ENCODE peak calls at places on chromosome 22, in five cellular contexts. R is heart left ventricle, C is WERI-Rb-1, A is epithelial cell of esophagus, T is ovary. U is an unnamed sample.

GRCh38 chr22:48715511-48715910 is 1112.2 kb downstream of the BRD1 start:
- DNase-seq in C (no peak), T (no peak), R (peak; percentile 13), A (no peak), U (no peak)

GRCh38 chr22:48140261-48140660 is 1377.8 kb downstream of the TBC1D22A start:
- DNase-seq in C (no peak), T (no peak), A (no peak), R (no peak), U (no peak)

GRCh38 chr22:40363059-40363458 is 7.3 kb upstream of the SGSM3 start:
- DNase-seq in R (no peak), T (no peak), C (no peak), A (no peak), U (no peak)

GRCh38 chr22:33832558-33833151 is 87.6 kb downstream of the LARGE1 start:
- DNase-seq in T (no peak), A (no peak), C (no peak), R (no peak), U (no peak)

GRCh38 chr22:50544746-50545253 is 899 bp upstream of the KLHDC7B start:
- DNase-seq in C (no peak), T (no peak), R (no peak), A (peak; percentile 93), U (no peak)

GRCh38 chr22:38135133-38135706 is 24.7 kb upstream of the BAIAP2L2 start:
- DNase-seq in A (peak; percentile 95), T (no peak), R (no peak), C (no peak), U (peak; percentile 67)

GRCh38 chr22:19213496-19214473 is 35.2 kb upstream of the SLC25A1 start:
- DNase-seq in A (no peak), C (no peak), T (no peak), R (no peak), U (no peak)

GRCh38 chr22:20099099-20099711 is 16.7 kb upstream of the RANBP1 start:
- DNase-seq in T (no peak), R (no peak), C (no peak), A (no peak), U (no peak)

GRCh38 chr22:48758021-48758561 is 1069.6 kb downstream of the BRD1 start:
- DNase-seq in R (no peak), C (no peak), A (no peak), T (peak; percentile 1), U (no peak)

GRCh38 chr22:38222797-38223119 is 21.0 kb downstream of the MAFF start:
- DNase-seq in T (no peak), R (no peak), A (peak; percentile 83), C (no peak), U (no peak)

GRCh38 chr22:36328635-36329216 is 59.0 kb downstream of the MYH9 start:
- DNase-seq in A (peak; percentile 91), C (no peak), R (no peak), T (peak; percentile 66), U (peak; percentile 65)

GRCh38 chr22:20571531-20572007 is 64.2 kb downstream of the MED15 start:
- DNase-seq in A (peak; percentile 36), C (peak; percentile 43), R (no peak), T (no peak), U (peak; percentile 73)

GRCh38 chr22:37203354-37204044 is 8.8 kb downstream of the SSTR3 start:
- DNase-seq in C (no peak), R (no peak), T (no peak), A (no peak), U (no peak)

GRCh38 chr22:32967285-32968101 is 90.7 kb downstream of the SYN3 start:
- DNase-seq in C (peak; percentile 76), T (no peak), R (no peak), A (no peak), U (no peak)

GRCh38 chr22:33806191-33806590 is 114.1 kb downstream of the LARGE1 start:
- DNase-seq in A (no peak), T (no peak), R (no peak), C (no peak), U (no peak)

GRCh38 chr22:50531546-50532352 is 1.9 kb upstream of the TYMP start:
- DNase-seq in R (peak; percentile 90), A (peak; percentile 75), T (peak; percentile 55), C (peak; percentile 65), U (no peak)

GRCh38 chr22:20919718-20920117 is 2.5 kb downstream of the CRKL start:
- DNase-seq in A (no peak), C (no peak), T (no peak), R (no peak), U (no peak)

GRCh38 chr22:49046546-49047305 is 780.9 kb downstream of the BRD1 start:
- DNase-seq in T (no peak), R (no peak), C (peak; percentile 94), A (no peak), U (no peak)

GRCh38 chr22:25027959-25028840 is 75.7 kb downstream of the KIAA1671 start:
- DNase-seq in T (peak; percentile 44), C (peak; percentile 79), R (no peak), A (peak; percentile 48), U (peak; percentile 77)

GRCh38 chr22:35064664-35065063 is 1.3 kb upstream of the ISX start:
- DNase-seq in R (no peak), A (no peak), T (no peak), C (no peak), U (no peak)

GRCh38 chr22:18023509-18024275 is 669 bp downstream of the MICAL3 start:
- DNase-seq in T (peak; percentile 76), A (peak; percentile 94), R (peak; percentile 85), C (peak; percentile 82), U (peak; percentile 84)

GRCh38 chr22:25334091-25334490 is 114.7 kb downstream of the CRYBB2 start:
- DNase-seq in T (no peak), C (peak; percentile 93), A (peak; percentile 33), R (peak; percentile 88), U (peak; percentile 55)

GRCh38 chr22:30235687-30236170 is 10.8 kb downstream of the LIF start:
- DNase-seq in R (no peak), C (peak; percentile 42), T (no peak), A (peak; percentile 68), U (no peak)

GRCh38 chr22:40484906-40485660 is 114.7 kb downstream of the SGSM3 start:
- DNase-seq in A (peak; percentile 20), R (no peak), C (peak; percentile 46), T (no peak), U (no peak)

GRCh38 chr22:39240841-39241631 is 3.7 kb downstream of the PDGFB start:
- DNase-seq in C (peak; percentile 45), R (peak; percentile 80), A (peak; percentile 76), T (no peak), U (peak; percentile 45)

GRCh38 chr22:39238966-39239510 is 5.7 kb downstream of the PDGFB start:
- DNase-seq in R (no peak), C (no peak), T (no peak), A (no peak), U (no peak)

GRCh38 chr22:39238124-39238466 is 6.7 kb downstream of the PDGFB start:
- DNase-seq in A (no peak), T (no peak), R (no peak), C (no peak), U (no peak)

GRCh38 chr22:39238561-39238960 is 6.2 kb downstream of the PDGFB start:
- DNase-seq in A (no peak), T (no peak), R (no peak), C (no peak), U (no peak)

GRCh38 chr22:39239561-39240423 is 5.0 kb downstream of the PDGFB start:
- DNase-seq in T (no peak), A (peak; percentile 81), C (no peak), R (no peak), U (no peak)
- H3K4me3 ChIP-seq in T (no peak overlapping the region), A (no peak overlapping the region), C (no peak overlapping the region), R (peak overlapping the region; percentile 70), U (no peak overlapping the region)

GRCh38 chr22:26444777-26445176 is 15.7 kb downstream of the ASPHD2 start:
- DNase-seq in R (no peak), A (no peak), T (no peak), C (no peak), U (no peak)

GRCh38 chr22:26439559-26439958 is 10.5 kb downstream of the ASPHD2 start:
- DNase-seq in C (no peak), T (no peak), R (no peak), A (no peak), U (no peak)

GRCh38 chr22:26445577-26446275 is 16.7 kb downstream of the ASPHD2 start:
- DNase-seq in C (no peak), A (no peak), R (no peak), T (no peak), U (no peak)

GRCh38 chr22:26443901-26444300 is 14.8 kb downstream of the ASPHD2 start:
- DNase-seq in T (no peak), R (no peak), A (no peak), C (no peak), U (no peak)

DNA sequence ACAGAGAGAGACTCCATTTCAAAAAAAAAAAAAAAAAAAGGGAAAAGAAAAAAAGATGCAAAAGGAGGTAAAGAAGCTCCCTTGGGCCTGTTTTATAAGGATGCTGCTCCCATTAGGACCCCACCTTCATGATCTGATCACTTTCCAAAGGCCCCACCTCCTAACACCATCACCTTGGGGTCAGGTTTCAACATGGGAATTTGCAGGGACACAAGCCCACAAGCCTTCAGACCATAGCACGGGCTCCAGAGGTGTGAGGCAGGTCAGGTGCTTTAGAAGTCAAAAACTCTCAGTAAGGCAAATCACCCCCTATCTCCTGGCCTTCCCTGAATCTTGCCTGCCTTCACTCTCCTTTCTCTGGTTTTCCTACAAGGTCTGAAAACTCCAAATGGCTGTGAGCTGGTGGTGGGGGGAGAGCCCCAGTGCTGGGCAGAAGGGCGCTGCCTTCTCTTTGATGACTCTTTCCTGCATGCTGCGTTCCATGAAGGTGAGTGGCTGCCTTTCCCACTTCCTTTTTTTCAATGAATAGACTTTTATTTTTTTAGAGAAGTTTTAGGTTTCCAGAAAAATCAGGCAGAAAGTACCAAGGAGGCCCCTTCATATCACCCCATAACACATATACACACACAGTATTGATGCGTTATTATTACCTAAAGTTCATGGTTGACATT is 13.2 kb downstream of the ASPHD2 start:
- DNase-seq in C (no peak), R (no peak), A (peak; percentile 34), T (no peak), U (no peak)
- TF ChIP-seq CTCF in C (no peak), R (no peak), A (no peak), T (no peak), U (no peak)

DNA sequence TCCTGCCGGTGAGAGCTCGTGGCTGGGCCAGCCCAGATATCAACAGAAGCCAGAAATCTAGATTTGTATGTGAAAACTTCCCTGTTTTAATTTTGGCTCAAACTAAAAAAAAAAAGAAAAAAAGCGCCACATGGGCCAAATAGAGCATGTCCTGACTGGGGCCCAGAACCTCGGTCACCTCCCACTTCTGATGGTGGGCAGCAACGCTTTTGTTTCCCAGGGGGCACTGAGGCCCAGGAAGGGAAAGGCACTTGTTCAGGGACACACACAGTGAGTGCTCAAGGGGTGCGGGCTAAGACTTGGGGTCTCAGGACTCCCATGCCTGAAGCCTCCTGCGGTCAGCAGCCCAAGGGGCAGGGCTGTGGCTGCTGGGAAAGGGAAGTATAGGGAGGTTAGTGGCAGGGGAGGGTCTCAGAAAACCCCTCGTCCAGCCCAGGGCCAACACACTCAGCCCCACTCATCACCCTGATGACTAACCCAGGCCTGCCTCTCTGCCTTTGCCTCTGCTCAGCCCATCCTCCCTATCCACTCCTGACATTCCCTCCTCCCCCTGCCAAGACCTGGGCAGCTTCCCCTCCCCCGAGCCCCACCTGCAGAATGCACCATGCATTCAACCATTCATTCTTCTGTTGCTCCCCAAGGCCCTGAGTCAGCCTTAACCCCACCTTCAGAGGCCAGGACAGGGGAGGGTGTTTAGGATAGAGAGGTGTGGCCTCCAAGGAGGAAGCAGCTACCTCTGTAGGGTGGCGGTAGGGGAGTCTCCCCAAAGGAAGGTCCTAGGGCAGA is 30.0 kb upstream of the TCF20 start:
- DNase-seq in T (no peak), R (no peak), C (no peak), A (peak; percentile 95), U (no peak)
- H3K4me3 ChIP-seq in T (no peak overlapping the region), R (no peak overlapping the region), C (no peak overlapping the region), A (no peak overlapping the region), U (no peak overlapping the region)

GRCh38 chr22:46262449-46263207 is 515 bp downstream of the PKDREJ start:
- DNase-seq in T (peak; percentile 65), C (no peak), A (peak; percentile 58), R (peak; percentile 90), U (no peak)
- TF ChIP-seq CTCF in T (peak; percentile 32), C (no peak), A (no peak), R (peak; percentile 37), U (no peak)